ENCODE peak calls at places on chromosomes 2 and 18, in seven cellular contexts. U is CD8-positive, alpha-beta T cell; L is T-helper 2 cell; Q is neuronal stem cell; M is foreskin melanocyte; H is HT1080; N is AG08395. D is an unnamed sample.

GRCh38 chr2:46336560-46336959 is 39.4 kb downstream of the EPAS1 start:
- DNase-seq in H (peak; percentile 21), Q (no peak), M (no peak), L (no peak), N (peak; percentile 43), U (no peak), D (no peak)

GRCh38 chr2:177799531-177799930 is 273.0 kb downstream of the PDE11A start:
- DNase-seq in L (no peak), H (peak; percentile 30), M (peak; percentile 18), N (peak; percentile 29), Q (peak; percentile 35), U (no peak), D (peak; percentile 25)

GRCh38 chr2:61229936-61230335 is 67.9 kb downstream of the C2orf74 start:
- DNase-seq in H (no peak), L (no peak), Q (no peak), M (no peak), N (no peak), U (no peak), D (no peak)

GRCh38 chr2:232137748-232138147 is 176.2 kb downstream of the DIS3L2 start:
- DNase-seq in Q (no peak), M (no peak), L (no peak), N (no peak), H (no peak), U (no peak), D (no peak)

GRCh38 chr18:49174478-49174877 is 223.7 kb upstream of the SMAD7 start:
- DNase-seq in U (no peak), M (no peak), N (peak; percentile 76), H (no peak), Q (no peak), L (no peak), D (no peak)

GRCh38 chr2:106885326-106885725 is 641 bp downstream of the ST6GAL2 start:
- DNase-seq in U (no peak), Q (peak; percentile 21), H (no peak), N (no peak), L (no peak), M (no peak), D (no peak)

GRCh38 chr2:95287336-95287735 is 9.8 kb upstream of the KCNIP3 start:
- DNase-seq in L (no peak), H (no peak), U (no peak), Q (no peak), N (no peak), M (no peak), D (no peak)

GRCh38 chr2:185628985-185629384 is 109.6 kb upstream of the FSIP2 start:
- DNase-seq in Q (peak; percentile 4), L (no peak), U (no peak), N (no peak), H (peak; percentile 23), M (peak; percentile 3), D (no peak)

GRCh38 chr2:33670392-33670937 is 71.4 kb upstream of the FAM98A start:
- DNase-seq in L (no peak), N (no peak), U (no peak), M (no peak), H (peak; percentile 34), Q (no peak), D (no peak)

GRCh38 chr2:121336528-121337294 is 51.7 kb upstream of the TFCP2L1 start:
- DNase-seq in Q (no peak), L (no peak), U (no peak), M (no peak), N (no peak), H (no peak), D (no peak)

GRCh38 chr2:147449323-147450080 is 395.3 kb upstream of the ACVR2A start:
- DNase-seq in M (no peak), N (no peak), Q (peak; percentile 61), L (peak; percentile 35), H (no peak), U (peak; percentile 38), D (no peak)

GRCh38 chr2:72917138-72917874 is at the start of gene EMX1:
- DNase-seq in M (no peak), N (no peak), Q (peak; percentile 83), U (peak; percentile 28), H (no peak), L (no peak), D (peak; percentile 34)

GRCh38 chr2:191927991-191928390 is 81.1 kb upstream of the CAVIN2 start:
- DNase-seq in M (no peak), U (no peak), L (no peak), N (peak; percentile 49), H (peak; percentile 40), Q (no peak), D (no peak)

D was measured in COLO829.